ENCODE peak calls at places on chromosomes 11 and 22, in four cellular contexts. O, L, X and Q are unnamed samples.

GRCh38 chr11:120306519-120307242 is 18.4 kb upstream of the TLCD5 start:
- DNase-seq in O (no peak), L (no peak), X (peak; percentile 73), Q (no peak)

GRCh38 chr11:47399860-47400812 is 8.3 kb upstream of the SLC39A13 start:
- DNase-seq in O (no peak), L (peak; percentile 37), X (peak; percentile 95), Q (peak; percentile 67)

GRCh38 chr11:47991266-47991830 is 11.0 kb downstream of the PTPRJ start:
- DNase-seq in O (no peak), L (peak; percentile 34), X (no peak), Q (no peak)

GRCh38 chr11:68116892-68117435 is 4.2 kb downstream of the CHKA start:
- DNase-seq in O (no peak), L (no peak), X (no peak), Q (no peak)

GRCh38 chr11:37500425-37500824 is 902.4 kb upstream of the RAG2 start:
- DNase-seq in O (no peak), L (no peak), X (no peak), Q (no peak)

GRCh38 chr11:115656684-115657083 is 152.5 kb upstream of the CADM1 start:
- DNase-seq in O (no peak), L (no peak), X (no peak), Q (no peak)

GRCh38 chr11:75565221-75565814 is 3.3 kb downstream of the SERPINH1 start:
- DNase-seq in O (no peak), L (no peak), X (no peak), Q (no peak)

GRCh38 chr11:4038973-4039372 is 55.6 kb upstream of the RRM1 start:
- DNase-seq in O (no peak), L (no peak), X (no peak), Q (no peak)

DNA sequence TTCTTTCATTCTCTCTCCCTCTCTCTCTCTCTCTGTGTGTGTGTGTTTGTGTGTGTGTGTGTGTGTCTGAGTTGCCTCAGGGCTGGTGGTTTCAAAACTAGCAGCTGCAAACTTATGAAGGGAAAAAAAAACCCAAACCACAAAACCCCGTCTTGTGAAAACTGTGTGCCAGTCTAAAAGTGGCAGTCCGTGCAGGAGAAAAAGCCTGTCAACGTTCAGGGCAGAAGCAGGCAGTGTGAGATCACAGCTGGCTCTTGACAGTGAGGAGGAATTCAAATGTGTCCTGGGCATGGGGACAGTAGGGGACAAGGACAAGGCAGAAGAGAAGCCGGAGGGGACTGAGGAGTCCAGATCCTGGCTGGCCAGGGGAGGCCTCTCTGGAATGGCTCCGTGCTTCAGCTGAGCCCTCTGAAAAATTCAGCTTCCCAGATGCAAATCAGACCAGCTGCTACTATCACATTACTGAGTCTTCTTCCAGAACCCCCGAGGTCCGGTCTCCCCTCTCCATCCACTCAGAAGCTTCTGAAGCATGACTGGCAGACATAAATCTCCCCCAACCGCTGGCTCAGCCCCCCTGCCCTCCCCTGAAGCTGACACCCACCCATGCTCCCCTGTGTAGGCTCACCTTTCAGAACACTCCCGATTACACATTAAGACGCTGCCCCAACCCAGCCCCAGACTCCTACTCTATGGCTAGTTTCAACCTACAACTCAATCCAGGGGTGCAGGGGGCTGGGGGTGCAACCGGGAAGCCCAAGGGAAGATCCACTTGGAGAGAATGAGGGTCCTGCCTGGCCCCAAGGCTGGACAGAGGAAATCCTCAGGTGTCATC is 32.0 kb downstream of the FLI1 start:
- DNase-seq in O (peak; percentile 89), L (peak; percentile 93), X (no peak), Q (no peak)
- TF ChIP-seq SPI1 in O (no peak), L (no peak), X (no peak), Q (no peak)

GRCh38 chr11:27723685-27724084 is 23.4 kb upstream of the BDNF start:
- DNase-seq in O (no peak), L (no peak), X (no peak), Q (no peak)
- TF ChIP-seq SPI1 in O (no peak), L (no peak), X (no peak), Q (no peak)

GRCh38 chr11:117521974-117522373 is 194.3 kb downstream of the CEP164 start:
- DNase-seq in O (no peak), L (no peak), X (no peak), Q (no peak)

GRCh38 chr11:117524784-117525183 is 197.1 kb downstream of the CEP164 start:
- DNase-seq in O (no peak), L (no peak), X (no peak), Q (no peak)

GRCh38 chr11:117525866-117526265 is 198.2 kb downstream of the CEP164 start:
- DNase-seq in O (no peak), L (no peak), X (no peak), Q (no peak)

GRCh38 chr11:117520966-117521365 is 193.3 kb downstream of the CEP164 start:
- DNase-seq in O (no peak), L (no peak), X (no peak), Q (no peak)

GRCh38 chr11:117523680-117524079 is 196.0 kb downstream of the CEP164 start:
- DNase-seq in O (no peak), L (no peak), X (no peak), Q (no peak)
- TF ChIP-seq SPI1 in O (no peak), L (no peak), X (no peak), Q (no peak)

GRCh38 chr11:29120329-29120695 is 896.5 kb downstream of the KCNA4 start:
- DNase-seq in O (no peak), L (no peak), X (no peak), Q (no peak)

GRCh38 chr11:29124436-29124835 is 892.4 kb downstream of the KCNA4 start:
- DNase-seq in O (no peak), L (no peak), X (no peak), Q (no peak)

GRCh38 chr11:29119691-29120328 is 897.0 kb downstream of the KCNA4 start:
- DNase-seq in O (no peak), L (no peak), X (no peak), Q (no peak)

DNA sequence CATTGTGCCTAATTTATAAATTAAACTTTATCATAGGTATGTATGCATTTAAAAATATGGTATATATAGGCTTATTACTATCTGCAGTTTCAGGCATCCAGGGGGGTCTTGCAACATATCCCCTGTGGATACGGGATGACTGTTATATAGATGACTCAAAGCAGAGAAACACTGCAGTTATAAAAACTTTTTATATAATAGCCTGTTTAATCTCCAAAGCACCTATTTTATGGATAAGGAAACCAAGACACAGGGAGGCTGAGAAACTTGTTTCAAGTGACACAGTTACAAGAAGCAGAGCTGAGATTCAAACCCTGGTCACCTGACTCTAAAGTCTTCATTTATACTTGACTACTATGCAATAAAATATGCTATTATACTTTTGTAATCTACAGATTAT is 897.7 kb downstream of the KCNA4 start:
- DNase-seq in O (no peak), L (no peak), X (no peak), Q (no peak)
- TF ChIP-seq SPI1 in O (no peak), L (no peak), X (no peak), Q (no peak)

GRCh38 chr11:64745219-64745522 is 1.2 kb upstream of the RASGRP2 start:
- DNase-seq in O (no peak), L (peak; percentile 97), X (no peak), Q (peak; percentile 72)
- TF ChIP-seq SPI1 in O (peak; percentile 53), L (peak; percentile 92), X (peak; percentile 77), Q (peak; percentile 51)

GRCh38 chr11:61777234-61778090 is 14.9 kb downstream of the TMEM258 start:
- DNase-seq in O (no peak), L (peak; percentile 7), X (peak; percentile 67), Q (peak; percentile 67)
- TF ChIP-seq SPI1 in O (no peak), L (no peak), X (no peak), Q (no peak)

DNA sequence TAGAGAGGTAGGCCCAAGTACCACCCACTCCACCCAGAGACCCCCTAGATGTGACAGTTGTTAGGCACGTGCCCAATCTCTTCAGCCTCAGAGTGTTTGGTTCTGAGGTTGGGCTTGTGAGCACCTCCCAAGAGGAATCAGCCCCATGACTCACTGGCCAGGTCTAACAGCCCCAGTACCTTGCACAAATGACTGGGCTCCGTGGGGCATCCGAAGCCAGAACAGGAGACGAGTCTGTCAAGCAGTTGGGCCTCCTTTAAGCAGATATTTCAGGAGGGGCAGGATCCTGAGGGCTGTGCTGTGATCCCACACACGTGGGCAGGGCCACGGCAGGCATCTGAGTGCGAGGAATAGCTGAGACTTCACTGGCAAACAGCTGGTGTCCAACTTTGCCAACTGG is 29.1 kb upstream of the FGF19 start:
- DNase-seq in O (no peak), L (no peak), X (no peak), Q (no peak)
- TF ChIP-seq SPI1 in O (no peak), L (no peak), X (no peak), Q (no peak)

GRCh38 chr11:77854838-77855237 is 33.9 kb downstream of the AAMDC start:
- DNase-seq in O (no peak), L (no peak), X (no peak), Q (no peak)
- TF ChIP-seq SPI1 in O (no peak), L (no peak), X (no peak), Q (no peak)

GRCh38 chr11:59898046-59898445 is 19.5 kb downstream of the OOSP3 start:
- DNase-seq in O (no peak), L (no peak), X (no peak), Q (no peak)

GRCh38 chr11:59891781-59892181 is 13.2 kb downstream of the OOSP3 start:
- DNase-seq in O (no peak), L (no peak), X (peak; percentile 22), Q (no peak)

GRCh38 chr11:59898652-59899051 is 20.1 kb downstream of the OOSP3 start:
- DNase-seq in O (no peak), L (no peak), X (no peak), Q (no peak)

GRCh38 chr11:59899532-59899931 is 20.9 kb downstream of the OOSP3 start:
- DNase-seq in O (no peak), L (peak; percentile 51), X (no peak), Q (no peak)

GRCh38 chr11:59894616-59895015 is 16.0 kb downstream of the OOSP3 start:
- DNase-seq in O (no peak), L (no peak), X (no peak), Q (no peak)
- TF ChIP-seq SPI1 in O (no peak), L (no peak), X (no peak), Q (no peak)

GRCh38 chr22:46948411-46949144 is 186.1 kb downstream of the TBC1D22A start:
- DNase-seq in O (no peak), L (no peak), X (no peak), Q (no peak)

GRCh38 chr22:46946383-46946965 is 184.0 kb downstream of the TBC1D22A start:
- DNase-seq in O (no peak), L (no peak), X (no peak), Q (no peak)

GRCh38 chr22:46947516-46948260 is 185.2 kb downstream of the TBC1D22A start:
- DNase-seq in O (no peak), L (no peak), X (no peak), Q (no peak)

GRCh38 chr22:46942816-46943783 is 180.7 kb downstream of the TBC1D22A start:
- DNase-seq in O (no peak), L (peak; percentile 12), X (no peak), Q (no peak)

DNA sequence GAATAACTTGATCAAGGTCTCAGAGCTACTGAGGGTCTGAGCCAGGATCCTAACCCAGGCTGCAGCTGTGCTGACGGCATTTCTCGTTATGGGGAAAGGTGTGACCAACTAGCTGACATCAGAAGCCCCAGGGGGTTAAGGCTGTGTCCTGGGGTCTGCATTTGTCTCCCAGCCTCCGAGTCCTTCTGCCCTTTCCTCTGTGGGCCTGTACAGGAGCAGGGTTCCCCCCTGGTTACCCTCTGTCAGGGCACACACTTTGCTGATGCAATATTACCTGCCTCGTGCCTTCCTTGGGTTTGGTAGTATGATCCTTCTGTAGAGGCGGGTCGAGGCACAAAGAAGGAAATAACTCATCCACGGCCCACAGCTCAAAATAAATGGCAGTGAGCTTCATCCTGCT is 183.0 kb downstream of the TBC1D22A start:
- DNase-seq in O (no peak), L (no peak), X (no peak), Q (no peak)
- TF ChIP-seq SPI1 in O (no peak), L (no peak), X (no peak), Q (no peak)